ENCODE peak calls at places on chromosomes 3 and 15, in seven cellular contexts. J, S, T, I, A, M and X are unnamed samples.

GRCh38 chr3:184688251-184688851 is 23.5 kb downstream of the MAGEF1 start:
- DNase-seq in A (no peak), I (no peak), S (no peak), T (no peak), M (no peak), J (no peak), X (no peak)

GRCh38 chr15:100762289-100762688 is 117.3 kb upstream of the ALDH1A3 start:
- DNase-seq in S (no peak), T (no peak), I (no peak), A (no peak), J (no peak), M (no peak), X (peak)

GRCh38 chr15:51706347-51706746 is 25.0 kb downstream of the SCG3 start:
- DNase-seq in M (no peak), I (no peak), S (no peak), J (no peak), A (no peak), T (no peak), X (no peak)

GRCh38 chr3:71549948-71550347 is 33.6 kb downstream of the FOXP1 start:
- DNase-seq in M (no peak), J (no peak), I (no peak), T (no peak), A (no peak), S (no peak), X (no peak)

GRCh38 chr15:91866971-91867372 is 13.5 kb downstream of the SLCO3A1 start:
- DNase-seq in A (no peak), J (no peak), M (no peak), S (no peak), T (no peak), I (no peak), X (no peak)

GRCh38 chr3:112811150-112811884 is 35.3 kb downstream of the CD200R1L start:
- DNase-seq in I (peak), A (no peak), S (no peak), M (no peak), J (no peak), T (no peak), X (no peak)

GRCh38 chr15:74307827-74308642 is 59.4 kb downstream of the CYP11A1 start:
- DNase-seq in A (peak), J (peak), I (peak), S (peak), M (peak), T (peak), X (peak)

GRCh38 chr3:135860761-135861160 is 104.8 kb upstream of the PPP2R3A start:
- DNase-seq in J (no peak), I (no peak), S (no peak), M (no peak), A (no peak), T (no peak), X (no peak)

GRCh38 chr3:113557374-113557773 is 25.0 kb downstream of the SIDT1 start:
- DNase-seq in S (no peak), I (peak), J (no peak), A (no peak), T (no peak), M (no peak), X (no peak)

GRCh38 chr3:120909602-120909878 is 1.5 kb downstream of the STXBP5L start:
- DNase-seq in I (no peak), S (no peak), J (peak), A (peak), T (peak), M (no peak), X (no peak)

GRCh38 chr3:192831801-192832347 is 85.8 kb downstream of the MB21D2 start:
- DNase-seq in J (no peak), M (no peak), S (no peak), A (no peak), I (no peak), T (no peak), X (no peak)

GRCh38 chr3:74353039-74353438 is 261.4 kb downstream of the CNTN3 start:
- DNase-seq in I (no peak), S (no peak), M (no peak), J (peak), A (peak), T (no peak), X (no peak)
- TF ChIP-seq CTCF in I (no peak), S (no peak), M (no peak), J (peak), A (peak), T (peak), X (no peak)

GRCh38 chr15:25739687-25740121 is 123.4 kb downstream of the ATP10A start:
- DNase-seq in A (peak), M (peak), T (no peak), I (peak), S (no peak), J (peak), X (no peak)
- TF ChIP-seq CTCF in A (no peak), M (peak), T (peak), I (peak), S (peak), J (peak), X (no peak)

GRCh38 chr3:98777801-98778220 is 14.7 kb downstream of the ST3GAL6 start:
- DNase-seq in M (no peak), A (no peak), S (no peak), I (peak), T (no peak), J (no peak), X (no peak)
- TF ChIP-seq CTCF in M (no peak), A (no peak), S (no peak), I (no peak), T (no peak), J (no peak), X (no peak)

DNA sequence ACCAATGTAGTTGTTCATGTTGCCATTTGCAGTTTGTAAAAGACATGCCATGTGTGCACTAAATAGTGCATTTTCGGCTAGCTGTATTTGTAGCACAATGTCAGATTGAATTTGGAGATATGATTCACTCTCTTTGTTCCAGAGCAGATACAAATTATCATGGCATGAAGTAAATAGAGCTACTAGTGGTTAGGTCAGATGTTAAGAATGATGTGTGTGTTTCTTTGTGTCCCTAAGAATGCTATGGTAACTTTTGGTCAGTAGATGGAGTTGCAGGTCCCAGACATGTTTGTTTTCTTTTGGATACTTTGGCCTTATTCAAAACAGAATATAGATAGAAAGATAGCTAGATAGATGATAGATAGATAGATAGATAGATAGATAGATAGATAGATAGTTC is 595.8 kb downstream of the NLGN1 start:
- DNase-seq in A (no peak), I (peak), J (no peak), T (no peak), M (no peak), S (no peak), X (peak)
- TF ChIP-seq CTCF in A (peak), I (peak), J (peak), T (peak), M (no peak), S (peak), X (no peak)